ENCODE peak calls at places on chromosomes 13 and 19, in ten cellular contexts. One of them, this sample, is unnamed.
A peak's percentile ranks its signal among the peaks of the same experiment; 100 is the strongest.

GRCh38 chr13:37617162-37617561 is 18.6 kb upstream of the POSTN start:
- DNase-seq in A549: peak; percentile 35
- DNase-seq in esophagus squamous epithelium: no peak
- DNase-seq in adrenal gland: no peak
- DNase-seq in tibial nerve: no peak
- DNase-seq in Peyer's patch: no peak
- DNase-seq in IMR-90: peak; percentile 80
- DNase-seq in uterus: no peak
- DNase-seq in ovary: no peak
- DNase-seq in stomach: no peak
- DNase-seq in this sample: no peak

GRCh38 chr13:26132756-26133155 is 80.9 kb upstream of the SHISA2 start:
- DNase-seq in A549: no peak
- DNase-seq in esophagus squamous epithelium: no peak
- DNase-seq in adrenal gland: peak; percentile 30
- DNase-seq in tibial nerve: no peak
- DNase-seq in Peyer's patch: no peak
- DNase-seq in IMR-90: peak; percentile 13
- DNase-seq in uterus: no peak
- DNase-seq in ovary: no peak
- DNase-seq in stomach: no peak
- DNase-seq in this sample: no peak

GRCh38 chr13:41458187-41458938 is 1.0 kb downstream of the RGCC start:
- DNase-seq in A549: no peak
- DNase-seq in esophagus squamous epithelium: peak; percentile 12
- DNase-seq in adrenal gland: peak; percentile 27
- DNase-seq in tibial nerve: no peak
- DNase-seq in Peyer's patch: no peak
- DNase-seq in IMR-90: peak; percentile 46
- DNase-seq in uterus: no peak
- DNase-seq in ovary: no peak
- DNase-seq in stomach: peak; percentile 53
- DNase-seq in this sample: no peak

GRCh38 chr13:99375806-99376080 is 68.5 kb upstream of the GPR183 start:
- DNase-seq in A549: no peak
- DNase-seq in esophagus squamous epithelium: no peak
- DNase-seq in adrenal gland: no peak
- DNase-seq in tibial nerve: no peak
- DNase-seq in Peyer's patch: no peak
- DNase-seq in IMR-90: no peak
- DNase-seq in uterus: no peak
- DNase-seq in ovary: no peak
- DNase-seq in stomach: no peak
- DNase-seq in this sample: no peak

GRCh38 chr13:113210834-113211233 is 1.4 kb downstream of the CUL4A start:
- DNase-seq in A549: no peak
- DNase-seq in esophagus squamous epithelium: no peak
- DNase-seq in adrenal gland: no peak
- DNase-seq in tibial nerve: no peak
- DNase-seq in Peyer's patch: no peak
- DNase-seq in IMR-90: no peak
- DNase-seq in uterus: no peak
- DNase-seq in ovary: no peak
- DNase-seq in stomach: no peak
- DNase-seq in this sample: no peak

GRCh38 chr19:1081301-1082164 is 13.6 kb downstream of the POLR2E start:
- DNase-seq in A549: no peak
- DNase-seq in esophagus squamous epithelium: no peak
- DNase-seq in adrenal gland: no peak
- DNase-seq in tibial nerve: no peak
- DNase-seq in Peyer's patch: no peak
- DNase-seq in IMR-90: no peak
- DNase-seq in uterus: no peak
- DNase-seq in ovary: peak; percentile 67
- DNase-seq in stomach: no peak
- DNase-seq in this sample: no peak

GRCh38 chr19:4557971-4558941 is 1.2 kb downstream of the SEMA6B start:
- DNase-seq in A549: no peak
- DNase-seq in esophagus squamous epithelium: no peak
- DNase-seq in adrenal gland: peak; percentile 44
- DNase-seq in tibial nerve: no peak
- DNase-seq in Peyer's patch: no peak
- DNase-seq in IMR-90: no peak
- DNase-seq in uterus: no peak
- DNase-seq in ovary: peak; percentile 67
- DNase-seq in stomach: peak; percentile 59
- DNase-seq in this sample: no peak

GRCh38 chr13:98976941-98977340 is 923 bp downstream of the DOCK9 start:
- DNase-seq in A549: no peak
- DNase-seq in esophagus squamous epithelium: no peak
- DNase-seq in adrenal gland: no peak
- DNase-seq in tibial nerve: no peak
- DNase-seq in Peyer's patch: no peak
- DNase-seq in IMR-90: peak; percentile 12
- DNase-seq in uterus: no peak
- DNase-seq in ovary: no peak
- DNase-seq in stomach: no peak
- DNase-seq in this sample: no peak

GRCh38 chr13:71577127-71577526 is 289.9 kb downstream of the DACH1 start:
- DNase-seq in A549: no peak
- DNase-seq in esophagus squamous epithelium: no peak
- DNase-seq in adrenal gland: no peak
- DNase-seq in tibial nerve: no peak
- DNase-seq in Peyer's patch: no peak
- DNase-seq in IMR-90: no peak
- DNase-seq in uterus: no peak
- DNase-seq in ovary: no peak
- DNase-seq in stomach: no peak
- DNase-seq in this sample: no peak

GRCh38 chr19:4647676-4648644 is 8.6 kb downstream of the TNFAIP8L1 start:
- DNase-seq in A549: no peak
- DNase-seq in esophagus squamous epithelium: no peak
- DNase-seq in adrenal gland: peak; percentile 51
- DNase-seq in tibial nerve: peak; percentile 54
- DNase-seq in Peyer's patch: no peak
- DNase-seq in IMR-90: no peak
- DNase-seq in uterus: peak; percentile 73
- DNase-seq in ovary: peak; percentile 53
- DNase-seq in stomach: no peak
- DNase-seq in this sample: no peak

GRCh38 chr13:52128714-52129700 is at the start of gene NEK5:
- DNase-seq in A549: peak; percentile 47
- DNase-seq in esophagus squamous epithelium: no peak
- DNase-seq in adrenal gland: peak; percentile 64
- DNase-seq in tibial nerve: no peak
- DNase-seq in Peyer's patch: peak; percentile 84
- DNase-seq in IMR-90: peak; percentile 25
- DNase-seq in uterus: peak; percentile 49
- DNase-seq in ovary: peak; percentile 76
- DNase-seq in stomach: peak; percentile 72
- DNase-seq in this sample: peak; percentile 52

GRCh38 chr19:18340990-18341868 is 831 bp downstream of the PGPEP1 start:
- DNase-seq in A549: no peak
- DNase-seq in esophagus squamous epithelium: no peak
- DNase-seq in adrenal gland: peak; percentile 86
- DNase-seq in tibial nerve: peak; percentile 21
- DNase-seq in Peyer's patch: peak; percentile 88
- DNase-seq in IMR-90: peak; percentile 42
- DNase-seq in uterus: peak; percentile 66
- DNase-seq in ovary: peak; percentile 69
- DNase-seq in stomach: peak; percentile 56
- DNase-seq in this sample: peak; percentile 80
- TF ChIP-seq POLR2A in A549: no peak
- TF ChIP-seq POLR2A in esophagus squamous epithelium: no peak
- TF ChIP-seq POLR2A in adrenal gland: no peak
- TF ChIP-seq POLR2A in tibial nerve: no peak
- TF ChIP-seq POLR2A in Peyer's patch: peak; percentile 50
- TF ChIP-seq POLR2A in IMR-90: no peak
- TF ChIP-seq POLR2A in uterus: no peak
- TF ChIP-seq POLR2A in ovary: no peak
- TF ChIP-seq POLR2A in stomach: no peak
- TF ChIP-seq POLR2A in this sample: peak; percentile 36

GRCh38 chr19:8306235-8307054 is 1.7 kb downstream of the CD320 start:
- DNase-seq in A549: no peak
- DNase-seq in esophagus squamous epithelium: no peak
- DNase-seq in adrenal gland: peak; percentile 2
- DNase-seq in tibial nerve: no peak
- DNase-seq in Peyer's patch: no peak
- DNase-seq in IMR-90: no peak
- DNase-seq in uterus: peak; percentile 14
- DNase-seq in ovary: peak; percentile 38
- DNase-seq in stomach: peak; percentile 25
- DNase-seq in this sample: no peak

GRCh38 chr19:8308891-8309291 is 733 bp upstream of the CD320 start:
- DNase-seq in A549: no peak
- DNase-seq in esophagus squamous epithelium: no peak
- DNase-seq in adrenal gland: peak; percentile 0
- DNase-seq in tibial nerve: peak; percentile 9
- DNase-seq in Peyer's patch: no peak
- DNase-seq in IMR-90: no peak
- DNase-seq in uterus: peak; percentile 14
- DNase-seq in ovary: peak; percentile 34
- DNase-seq in stomach: peak; percentile 23
- DNase-seq in this sample: no peak

GRCh38 chr19:8310342-8311055 is 2.3 kb upstream of the CD320 start:
- DNase-seq in A549: no peak
- DNase-seq in esophagus squamous epithelium: no peak
- DNase-seq in adrenal gland: no peak
- DNase-seq in tibial nerve: no peak
- DNase-seq in Peyer's patch: no peak
- DNase-seq in IMR-90: no peak
- DNase-seq in uterus: peak; percentile 4
- DNase-seq in ovary: peak; percentile 19
- DNase-seq in stomach: peak; percentile 20
- DNase-seq in this sample: no peak

GRCh38 chr19:8307400-8307964 is 676 bp downstream of the CD320 start:
- DNase-seq in A549: no peak
- DNase-seq in esophagus squamous epithelium: no peak
- DNase-seq in adrenal gland: peak; percentile 28
- DNase-seq in tibial nerve: peak; percentile 7
- DNase-seq in Peyer's patch: no peak
- DNase-seq in IMR-90: no peak
- DNase-seq in uterus: no peak
- DNase-seq in ovary: no peak
- DNase-seq in stomach: peak; percentile 25
- DNase-seq in this sample: no peak

DNA sequence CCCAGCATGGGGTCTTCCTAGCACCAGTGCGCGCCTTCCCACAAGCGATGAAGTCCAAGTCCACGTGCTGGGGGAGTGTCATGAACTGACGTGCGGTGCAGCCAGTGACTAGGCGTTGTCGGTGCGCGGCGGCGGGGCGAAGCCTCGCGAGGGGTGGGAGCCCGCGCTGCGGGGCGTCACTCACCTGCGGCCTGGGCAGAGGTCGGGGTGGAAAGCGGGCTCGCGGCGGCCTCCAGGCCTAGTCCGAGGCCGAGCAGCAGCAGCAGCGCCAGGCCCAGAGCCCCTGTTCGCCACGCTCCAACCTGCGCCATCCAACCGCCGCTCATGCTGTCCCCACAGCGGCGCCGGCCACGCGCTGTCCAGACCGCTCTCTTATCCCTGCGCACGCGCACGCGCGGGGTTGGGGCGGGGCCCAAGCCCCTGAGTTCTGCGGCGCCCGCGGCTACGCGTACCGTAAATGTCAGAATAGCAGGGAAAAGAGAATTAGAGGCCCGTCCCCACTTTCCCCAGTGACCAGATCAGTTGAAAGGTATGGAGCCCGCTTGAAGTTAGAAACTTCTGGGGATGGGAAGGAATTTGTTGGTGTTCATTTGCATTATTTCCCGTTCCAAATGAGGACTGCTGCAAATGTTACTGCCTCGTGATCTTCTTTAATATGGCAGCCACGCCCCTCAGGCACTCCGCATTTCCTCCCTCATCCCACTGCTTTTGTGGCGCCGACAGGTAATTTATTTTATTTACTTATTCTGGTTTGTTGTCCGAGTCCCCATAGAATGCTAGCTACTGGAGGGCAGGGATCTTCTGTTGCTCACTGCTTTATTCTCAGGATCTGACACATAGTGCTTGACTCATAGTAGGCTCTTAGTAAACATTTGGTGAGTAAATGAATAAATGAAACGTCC is at the start of gene CD320:
- DNase-seq in A549: peak; percentile 90
- DNase-seq in esophagus squamous epithelium: no peak
- DNase-seq in adrenal gland: peak; percentile 92
- DNase-seq in tibial nerve: peak; percentile 81
- DNase-seq in Peyer's patch: peak; percentile 90
- DNase-seq in IMR-90: peak; percentile 87
- DNase-seq in uterus: peak; percentile 86
- DNase-seq in ovary: peak; percentile 94
- DNase-seq in stomach: peak; percentile 93
- DNase-seq in this sample: peak; percentile 97
- TF ChIP-seq POLR2A in A549: peak; percentile 84
- TF ChIP-seq POLR2A in esophagus squamous epithelium: peak; percentile 33
- TF ChIP-seq POLR2A in adrenal gland: no peak
- TF ChIP-seq POLR2A in tibial nerve: no peak
- TF ChIP-seq POLR2A in Peyer's patch: no peak
- TF ChIP-seq POLR2A in IMR-90: peak; percentile 67
- TF ChIP-seq POLR2A in uterus: peak; percentile 53
- TF ChIP-seq POLR2A in ovary: peak; percentile 11
- TF ChIP-seq POLR2A in stomach: no peak
- TF ChIP-seq POLR2A in this sample: peak; percentile 93

GRCh38 chr19:58560007-58560887 is 1.8 kb upstream of the UBE2M start:
- DNase-seq in A549: no peak
- DNase-seq in esophagus squamous epithelium: no peak
- DNase-seq in adrenal gland: no peak
- DNase-seq in tibial nerve: no peak
- DNase-seq in Peyer's patch: no peak
- DNase-seq in IMR-90: no peak
- DNase-seq in uterus: no peak
- DNase-seq in ovary: peak; percentile 53
- DNase-seq in stomach: no peak
- DNase-seq in this sample: no peak
- TF ChIP-seq POLR2A in A549: peak; percentile 25
- TF ChIP-seq POLR2A in esophagus squamous epithelium: no peak
- TF ChIP-seq POLR2A in adrenal gland: no peak
- TF ChIP-seq POLR2A in tibial nerve: no peak
- TF ChIP-seq POLR2A in Peyer's patch: no peak
- TF ChIP-seq POLR2A in IMR-90: no peak
- TF ChIP-seq POLR2A in uterus: no peak
- TF ChIP-seq POLR2A in ovary: no peak
- TF ChIP-seq POLR2A in stomach: no peak
- TF ChIP-seq POLR2A in this sample: no peak

DNA sequence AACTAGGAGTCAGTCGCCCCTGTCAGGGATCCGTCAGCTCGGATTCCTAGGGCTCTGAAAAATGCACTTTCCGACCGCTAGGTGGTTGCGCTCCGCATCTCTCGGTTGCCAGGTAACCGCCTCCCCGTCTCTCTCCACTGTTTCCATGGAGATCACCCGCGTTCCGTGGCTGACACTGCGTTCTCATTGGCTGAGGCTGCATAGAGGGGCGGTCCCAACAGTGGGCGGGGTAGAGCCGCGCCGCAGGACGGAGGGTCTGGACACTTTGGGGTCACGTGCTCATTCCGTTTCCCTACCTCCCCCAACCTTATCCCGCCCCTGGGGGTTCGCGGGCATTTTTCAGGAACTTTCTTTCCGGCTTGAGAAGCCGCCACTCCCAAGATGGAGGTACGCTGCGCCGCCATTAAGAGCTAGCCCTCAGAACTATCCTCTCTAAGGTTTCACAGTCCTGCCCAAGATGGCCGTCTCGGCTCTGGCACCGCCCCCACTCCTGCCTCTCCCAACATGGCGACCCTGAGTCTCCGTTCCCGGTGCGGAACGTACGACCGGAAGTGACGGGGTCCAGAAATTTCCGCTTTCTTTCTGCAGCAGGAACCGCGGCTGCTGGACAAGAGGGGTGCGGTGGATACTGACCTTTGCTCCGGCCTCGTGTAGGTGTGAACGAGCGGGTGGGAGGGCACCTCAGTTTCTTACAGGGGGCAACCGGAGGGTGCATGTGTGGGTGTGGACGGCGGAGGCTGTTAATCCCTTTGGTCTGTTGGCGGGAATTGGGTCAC is at the start of the genes ODAD3 and PRKCSH:
- DNase-seq in A549: peak; percentile 99
- DNase-seq in esophagus squamous epithelium: peak; percentile 100
- DNase-seq in adrenal gland: peak; percentile 100
- DNase-seq in tibial nerve: peak; percentile 97
- DNase-seq in Peyer's patch: peak; percentile 98
- DNase-seq in IMR-90: peak; percentile 100
- DNase-seq in uterus: peak; percentile 99
- DNase-seq in ovary: peak; percentile 99
- DNase-seq in stomach: peak; percentile 99
- DNase-seq in this sample: peak; percentile 96
- TF ChIP-seq POLR2A in A549: peak; percentile 75
- TF ChIP-seq POLR2A in esophagus squamous epithelium: no peak
- TF ChIP-seq POLR2A in adrenal gland: peak; percentile 34
- TF ChIP-seq POLR2A in tibial nerve: no peak
- TF ChIP-seq POLR2A in Peyer's patch: peak; percentile 53
- TF ChIP-seq POLR2A in IMR-90: no peak
- TF ChIP-seq POLR2A in uterus: peak; percentile 17
- TF ChIP-seq POLR2A in ovary: no peak
- TF ChIP-seq POLR2A in stomach: no peak
- TF ChIP-seq POLR2A in this sample: peak; percentile 81

This sample was measured in GM12892.